ENCODE peak calls at places on chromosomes 16 and 17, in eight cellular contexts. Z is occipital lobe, F is cardiac muscle cell, E is germinal center, D is NCI-H2029, K is HTR-8/SVneo, H is NCI-H1105, S is adipocyte. W is an unnamed sample.

GRCh38 chr17:42526031-42526444 is 10.0 kb upstream of the NAGLU start:
- DNase-seq in Z (no peak), F (no peak), E (no peak), D (no peak), K (no peak), H (no peak), S (no peak), W (no peak)

GRCh38 chr17:41013606-41014005 is 4.7 kb upstream of the KRTAP3-1 start:
- DNase-seq in Z (no peak), F (no peak), E (no peak), D (peak; percentile 63), K (no peak), H (peak; percentile 62), S (peak; percentile 65), W (no peak)

GRCh38 chr17:11922634-11923033 is 74.6 kb downstream of the ZNF18 start:
- DNase-seq in Z (no peak), F (no peak), E (no peak), D (no peak), K (no peak), H (no peak), S (no peak), W (no peak)

GRCh38 chr17:76843703-76844484 is 24.3 kb upstream of the MGAT5B start:
- DNase-seq in Z (no peak), F (no peak), E (no peak), D (no peak), K (no peak), H (no peak), S (no peak), W (no peak)

GRCh38 chr16:64969221-64969620 is 152.6 kb downstream of the CDH11 start:
- DNase-seq in Z (no peak), F (no peak), E (no peak), D (no peak), K (no peak), H (no peak), S (no peak), W (no peak)

GRCh38 chr17:76593338-76593737 is 7.7 kb upstream of the ST6GALNAC2 start:
- DNase-seq in Z (no peak), F (no peak), E (no peak), D (no peak), K (peak; percentile 39), H (no peak), S (no peak), W (no peak)

GRCh38 chr16:78990309-78990701 is 610.2 kb downstream of the MAF start:
- DNase-seq in Z (no peak), F (peak; percentile 51), E (no peak), D (no peak), K (no peak), H (no peak), S (no peak), W (no peak)

GRCh38 chr16:80323187-80323807 is 217.5 kb upstream of the DYNLRB2 start:
- DNase-seq in Z (no peak), F (no peak), E (no peak), D (no peak), K (no peak), H (no peak), S (no peak), W (no peak)

GRCh38 chr17:50076591-50077235 is 18.4 kb upstream of the PDK2 start:
- DNase-seq in Z (no peak), F (peak; percentile 55), E (no peak), D (no peak), K (no peak), H (no peak), S (no peak), W (no peak)

GRCh38 chr17:29039764-29040598 is 3.0 kb upstream of the PIPOX start:
- DNase-seq in Z (no peak), F (no peak), E (no peak), D (no peak), K (peak; percentile 65), H (no peak), S (peak; percentile 83), W (no peak)

GRCh38 chr17:39229274-39229913 is 3.6 kb upstream of the STAC2 start:
- DNase-seq in Z (no peak), F (no peak), E (no peak), D (no peak), K (no peak), H (no peak), S (no peak), W (no peak)

GRCh38 chr17:65227637-65228036 is 90.5 kb downstream of the RGS9 start:
- DNase-seq in Z (no peak), F (no peak), E (no peak), D (no peak), K (no peak), H (no peak), S (no peak), W (no peak)

GRCh38 chr16:20704281-20704680 is 6.8 kb upstream of the ACSM1 start:
- DNase-seq in Z (no peak), F (no peak), E (no peak), D (no peak), K (no peak), H (no peak), S (no peak), W (no peak)

GRCh38 chr17:33674685-33675084 is 381.6 kb upstream of the ASIC2 start:
- DNase-seq in Z (peak; percentile 50), F (peak; percentile 68), E (peak; percentile 65), D (no peak), K (peak; percentile 40), H (no peak), S (peak; percentile 48), W (no peak)

GRCh38 chr17:45787656-45788055 is 3.5 kb downstream of the CRHR1 start:
- DNase-seq in Z (no peak), F (no peak), E (no peak), D (no peak), K (no peak), H (no peak), S (no peak), W (no peak)

GRCh38 chr16:50711862-50712567 is 18.6 kb downstream of the NOD2 start:
- DNase-seq in Z (peak; percentile 59), F (no peak), E (no peak), D (peak; percentile 8), K (no peak), H (no peak), S (no peak), W (peak; percentile 85)

GRCh38 chr16:89122322-89122831 is 28.7 kb downstream of the ACSF3 start:
- DNase-seq in Z (no peak), F (no peak), E (peak; percentile 89), D (peak; percentile 79), K (no peak), H (peak; percentile 51), S (no peak), W (peak; percentile 30)

GRCh38 chr17:49690256-49690655 is 12.4 kb upstream of the SPOP start:
- DNase-seq in Z (no peak), F (no peak), E (no peak), D (no peak), K (no peak), H (no peak), S (no peak), W (no peak)